ENCODE peak calls at places on chromosomes 6 and 20, in five cellular contexts. Y, C, K, H and D are unnamed samples.

GRCh38 chr20:22771706-22772105 is 187.3 kb upstream of the FOXA2 start:
- DNase-seq in Y (no peak), C (no peak), K (no peak), H (no peak), D (no peak)

GRCh38 chr20:17822039-17822438 is 122.3 kb downstream of the BANF2 start:
- DNase-seq in Y (no peak), C (no peak), K (no peak), H (no peak), D (no peak)

GRCh38 chr20:32354592-32355416 is 3.3 kb upstream of the ASXL1 start:
- DNase-seq in Y (no peak), C (no peak), K (no peak), H (no peak), D (no peak)

GRCh38 chr6:106413016-106413415 is 52.5 kb downstream of the CRYBG1 start:
- DNase-seq in Y (no peak), C (no peak), K (no peak), H (no peak), D (no peak)

GRCh38 chr6:71107935-71108420 is 151.1 kb upstream of the B3GAT2 start:
- DNase-seq in Y (no peak), C (no peak), K (no peak), H (no peak), D (no peak)

GRCh38 chr6:46491789-46492547 is 719 bp upstream of the RCAN2 start:
- DNase-seq in Y (peak; percentile 50), C (peak; percentile 3), K (peak; percentile 77), H (peak; percentile 83), D (no peak)

GRCh38 chr6:53320964-53321363 is 27.8 kb downstream of the ELOVL5 start:
- DNase-seq in Y (no peak), C (peak; percentile 62), K (no peak), H (no peak), D (no peak)

GRCh38 chr6:156402628-156403027 is 374.6 kb upstream of the ARID1B start:
- DNase-seq in Y (no peak), C (no peak), K (no peak), H (no peak), D (no peak)

GRCh38 chr6:135250234-135250633 is 69.1 kb downstream of the MYB start:
- DNase-seq in Y (no peak), C (peak; percentile 28), K (no peak), H (no peak), D (no peak)

DNA sequence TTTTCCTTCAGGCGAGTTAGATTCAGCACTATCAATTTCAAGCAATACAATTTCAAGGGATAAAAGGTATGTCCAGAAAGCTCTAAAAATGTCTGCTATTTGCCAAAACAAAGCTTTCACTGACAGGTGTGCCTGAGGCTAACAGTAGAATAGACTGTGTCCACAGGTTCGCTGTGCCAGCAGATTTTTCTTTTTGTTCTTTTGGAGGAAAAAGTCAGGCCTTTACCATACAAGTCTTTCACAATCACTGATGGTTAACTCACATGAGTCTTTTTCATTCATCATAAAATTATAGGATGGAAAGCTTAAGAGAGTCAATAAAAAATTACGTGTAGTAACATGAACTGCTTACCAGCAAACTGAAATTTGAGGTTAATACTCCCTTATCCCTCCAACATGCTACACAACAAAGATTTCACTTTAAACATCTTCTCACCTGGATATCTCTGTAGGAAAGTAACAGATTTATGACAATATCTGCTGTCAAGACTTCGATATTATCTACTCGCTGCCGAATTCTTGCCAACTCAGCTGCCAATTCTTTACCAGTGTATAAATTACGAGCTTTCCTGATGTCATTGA is 95.4 kb downstream of the MAP3K5 start:
- DNase-seq in Y (no peak), C (no peak), K (no peak), H (no peak), D (no peak)
- H3K27ac ChIP-seq in Y (peak overlapping the region; percentile 33), C (no peak overlapping the region), K (no peak overlapping the region), H (peak overlapping the region; percentile 22), D (no peak overlapping the region)

GRCh38 chr6:11290027-11290426 is 57.6 kb upstream of the NEDD9 start:
- DNase-seq in Y (no peak), C (no peak), K (no peak), H (no peak), D (no peak)
- H3K27me3 ChIP-seq in Y (no peaks in the 10 kb centered on the region), C (no peaks in the 10 kb centered on the region), K (no peaks in the 10 kb centered on the region), H (no peaks in the 10 kb centered on the region), D (no peaks in the 10 kb centered on the region)

DNA sequence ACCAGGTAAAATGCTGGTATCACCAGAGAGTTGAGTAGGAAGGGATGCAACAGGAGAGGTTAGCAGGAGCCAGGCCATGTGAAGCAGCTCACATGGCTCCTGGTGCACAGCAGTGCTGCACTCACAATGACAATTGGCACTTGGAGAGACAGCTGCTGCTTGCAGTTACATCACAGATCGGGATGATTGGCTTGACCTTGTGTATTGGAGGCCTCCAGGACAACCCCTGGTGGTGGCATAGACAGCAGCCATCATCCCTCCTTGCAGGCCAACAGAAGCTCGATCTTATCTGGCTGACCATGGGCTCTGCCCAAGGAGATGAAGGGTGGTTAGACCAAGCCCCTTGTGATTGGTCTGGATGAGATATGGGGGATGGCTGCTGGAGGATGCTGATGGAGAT is 73.0 kb downstream of the EYA2 start:
- DNase-seq in Y (no peak), C (no peak), K (no peak), H (peak; percentile 19), D (no peak)
- H3K27ac ChIP-seq in Y (no peak overlapping the region), C (no peak overlapping the region), K (no peak overlapping the region), H (no peak overlapping the region), D (no peak overlapping the region)

GRCh38 chr20:40680560-40680959 is 8.5 kb downstream of the MAFB start:
- DNase-seq in Y (no peak), C (no peak), K (no peak), H (no peak), D (no peak)

GRCh38 chr20:40683221-40683893 is 5.7 kb downstream of the MAFB start:
- DNase-seq in Y (peak; percentile 69), C (no peak), K (peak; percentile 65), H (peak; percentile 83), D (no peak)

GRCh38 chr20:40682104-40683045 is 6.7 kb downstream of the MAFB start:
- DNase-seq in Y (peak; percentile 74), C (no peak), K (peak; percentile 54), H (peak; percentile 84), D (no peak)

GRCh38 chr20:40683894-40684268 is 5.2 kb downstream of the MAFB start:
- DNase-seq in Y (no peak), C (no peak), K (peak; percentile 9), H (no peak), D (no peak)

DNA sequence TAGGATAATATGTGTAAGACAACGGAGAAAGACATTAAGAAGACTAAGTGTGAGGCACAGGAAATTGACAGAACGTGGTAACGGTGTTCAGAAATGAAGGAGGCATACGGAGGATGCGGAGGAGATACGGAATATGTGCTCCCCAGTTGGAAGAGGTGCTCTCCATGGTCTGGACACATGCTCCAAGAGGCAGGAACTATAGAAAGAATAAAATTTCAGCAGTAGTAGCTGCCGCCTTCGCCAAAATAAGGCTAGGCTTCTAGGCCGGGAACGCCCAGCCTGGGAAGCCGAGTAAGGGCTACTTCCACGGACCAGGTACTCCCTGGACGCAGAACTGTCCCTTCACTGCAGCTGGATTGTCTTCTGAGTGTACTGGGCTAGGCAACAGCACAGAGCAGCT is 7.4 kb downstream of the MAFB start:
- DNase-seq in Y (no peak), C (no peak), K (peak; percentile 9), H (no peak), D (no peak)
- H3K27me3 ChIP-seq in Y (peaks cover 8% of the 10 kb centered on the region), C (peaks cover 54% of the 10 kb centered on the region), K (peaks cover 84% of the 10 kb centered on the region), H (no peaks in the 10 kb centered on the region), D (peaks cover 3% of the 10 kb centered on the region)

GRCh38 chr6:44430322-44430721 is 42.8 kb downstream of the CDC5L start:
- DNase-seq in Y (no peak), C (no peak), K (no peak), H (no peak), D (no peak)
- H3K27ac ChIP-seq in Y (no peak overlapping the region), C (no peak overlapping the region), K (no peak overlapping the region), H (no peak overlapping the region), D (no peak overlapping the region)

GRCh38 chr6:10051283-10051682 is 363.6 kb downstream of the TFAP2A start:
- DNase-seq in Y (no peak), C (no peak), K (no peak), H (no peak), D (no peak)
- H3K27me3 ChIP-seq in Y (no peaks in the 10 kb centered on the region), C (no peaks in the 10 kb centered on the region), K (no peaks in the 10 kb centered on the region), H (no peaks in the 10 kb centered on the region), D (no peaks in the 10 kb centered on the region)

DNA sequence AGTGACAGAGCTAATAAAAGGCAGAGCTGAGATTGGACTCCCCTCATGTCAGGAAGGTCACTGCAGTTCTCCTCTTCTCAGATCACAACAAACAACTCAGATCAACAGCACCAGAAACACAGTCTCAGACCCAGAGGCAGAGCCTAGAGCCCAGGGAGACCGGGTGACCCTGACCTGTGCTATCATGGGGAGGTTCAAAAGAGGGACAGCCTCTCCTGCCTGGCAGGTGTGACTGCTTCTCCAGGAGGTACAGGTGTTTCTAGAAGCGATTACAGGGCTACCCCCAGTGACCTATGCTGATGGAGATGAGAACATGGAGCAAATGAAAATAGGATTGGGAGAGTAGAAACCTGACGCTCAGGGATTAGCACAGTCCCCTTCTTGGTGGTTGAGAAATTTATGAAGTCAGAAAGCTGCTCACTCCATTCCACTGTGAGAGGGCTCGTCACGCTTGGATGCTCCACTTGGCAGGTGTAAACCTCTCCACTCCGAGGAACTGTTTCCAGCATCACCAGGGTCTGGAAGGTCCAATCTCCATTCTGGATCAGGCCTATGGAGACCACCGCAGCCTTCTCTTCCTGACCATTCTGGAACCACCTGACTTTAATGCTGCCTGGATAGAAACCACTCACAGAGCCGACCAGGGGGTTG is 24.3 kb upstream of the HLA-DRB5 start:
- DNase-seq in Y (no peak), C (no peak), K (no peak), H (no peak), D (no peak)
- H3K27ac ChIP-seq in Y (no peak overlapping the region), C (no peak overlapping the region), K (no peak overlapping the region), H (no peak overlapping the region), D (no peak overlapping the region)

GRCh38 chr6:96834070-96834469 is 3.2 kb downstream of the GPR63 start:
- DNase-seq in Y (no peak), C (no peak), K (no peak), H (no peak), D (no peak)
- H3K27me3 ChIP-seq in Y (peaks cover 14% of the 10 kb centered on the region), C (peaks cover 5% of the 10 kb centered on the region), K (peaks cover 11% of the 10 kb centered on the region), H (no peaks in the 10 kb centered on the region), D (peaks cover 10% of the 10 kb centered on the region)

DNA sequence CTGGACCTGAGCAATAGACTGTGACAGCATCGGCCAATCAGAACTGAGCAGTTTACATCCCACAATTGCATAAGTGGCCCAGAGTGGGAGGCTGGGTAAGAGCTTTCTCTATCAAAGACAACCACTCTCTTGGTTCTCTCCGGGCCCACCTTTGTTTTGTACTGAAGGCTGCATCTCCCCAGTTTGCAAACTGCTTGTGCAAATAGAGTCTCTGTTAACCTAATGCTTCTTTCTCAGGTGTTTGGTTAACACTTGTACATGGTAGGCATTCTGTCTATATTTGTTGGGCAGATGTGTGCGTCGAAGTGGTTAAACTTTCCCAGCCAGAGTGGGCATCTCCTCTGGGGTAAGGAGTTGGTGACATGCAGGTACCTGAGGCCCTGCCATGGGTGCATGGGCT is 177.1 kb downstream of the CDH26 start:
- DNase-seq in Y (no peak), C (no peak), K (no peak), H (no peak), D (no peak)
- H3K27ac ChIP-seq in Y (no peak overlapping the region), C (no peak overlapping the region), K (no peak overlapping the region), H (no peak overlapping the region), D (no peak overlapping the region)